ENCODE peak calls at places on chromosomes 7 and 10, in nine cellular contexts. One of them, this sample, is unnamed.

GRCh38 chr10:122348951-122349361 is 25.6 kb upstream of the PLEKHA1 start:
- DNase-seq in tibial nerve: no peak
- DNase-seq in adrenal gland: no peak
- DNase-seq in GM12891: no peak
- DNase-seq in IMR-90: no peak
- DNase-seq in right lobe of liver: no peak
- DNase-seq in breast epithelium: no peak
- DNase-seq in gastrocnemius medialis: no peak
- DNase-seq in HCT116: no peak
- DNase-seq in this sample: no peak

GRCh38 chr10:30893208-30893607 is 138.5 kb downstream of the ZNF438 start:
- DNase-seq in HCT116: no peak
- DNase-seq in breast epithelium: no peak
- DNase-seq in IMR-90: peak
- DNase-seq in gastrocnemius medialis: no peak
- DNase-seq in tibial nerve: no peak
- DNase-seq in right lobe of liver: no peak
- DNase-seq in adrenal gland: no peak
- DNase-seq in GM12891: no peak
- DNase-seq in this sample: no peak

GRCh38 chr10:119447421-119447820 is 95.1 kb downstream of the RGS10 start:
- DNase-seq in IMR-90: no peak
- DNase-seq in right lobe of liver: peak
- DNase-seq in HCT116: no peak
- DNase-seq in gastrocnemius medialis: no peak
- DNase-seq in breast epithelium: no peak
- DNase-seq in GM12891: no peak
- DNase-seq in tibial nerve: no peak
- DNase-seq in adrenal gland: no peak
- DNase-seq in this sample: no peak

GRCh38 chr10:122571892-122572291 is 11.3 kb downstream of the DMBT1 start:
- DNase-seq in GM12891: no peak
- DNase-seq in tibial nerve: no peak
- DNase-seq in HCT116: no peak
- DNase-seq in gastrocnemius medialis: no peak
- DNase-seq in right lobe of liver: no peak
- DNase-seq in adrenal gland: no peak
- DNase-seq in IMR-90: no peak
- DNase-seq in breast epithelium: no peak
- DNase-seq in this sample: no peak

GRCh38 chr10:2679646-2680045 is 387.7 kb upstream of the PFKP start:
- DNase-seq in right lobe of liver: no peak
- DNase-seq in gastrocnemius medialis: no peak
- DNase-seq in tibial nerve: no peak
- DNase-seq in GM12891: no peak
- DNase-seq in breast epithelium: no peak
- DNase-seq in HCT116: no peak
- DNase-seq in IMR-90: no peak
- DNase-seq in adrenal gland: no peak
- DNase-seq in this sample: no peak

GRCh38 chr10:3897156-3897555 is 112.1 kb upstream of the KLF6 start:
- DNase-seq in gastrocnemius medialis: no peak
- DNase-seq in adrenal gland: no peak
- DNase-seq in right lobe of liver: no peak
- DNase-seq in HCT116: no peak
- DNase-seq in IMR-90: peak
- DNase-seq in breast epithelium: no peak
- DNase-seq in tibial nerve: no peak
- DNase-seq in GM12891: no peak
- DNase-seq in this sample: no peak

GRCh38 chr7:159042084-159042483 is 102.6 kb downstream of the VIPR2 start:
- DNase-seq in adrenal gland: peak
- DNase-seq in tibial nerve: no peak
- DNase-seq in GM12891: no peak
- DNase-seq in right lobe of liver: no peak
- DNase-seq in HCT116: no peak
- DNase-seq in breast epithelium: no peak
- DNase-seq in gastrocnemius medialis: no peak
- DNase-seq in IMR-90: no peak
- DNase-seq in this sample: no peak

GRCh38 chr7:151088856-151089699 is 2.8 kb downstream of the AGAP3 start:
- DNase-seq in right lobe of liver: peak
- DNase-seq in tibial nerve: peak
- DNase-seq in gastrocnemius medialis: no peak
- DNase-seq in HCT116: no peak
- DNase-seq in IMR-90: peak
- DNase-seq in breast epithelium: peak
- DNase-seq in GM12891: no peak
- DNase-seq in adrenal gland: peak
- DNase-seq in this sample: no peak

GRCh38 chr10:32937824-32938482 is 20.1 kb downstream of the ITGB1 start:
- DNase-seq in gastrocnemius medialis: no peak
- DNase-seq in GM12891: no peak
- DNase-seq in IMR-90: peak
- DNase-seq in right lobe of liver: no peak
- DNase-seq in adrenal gland: no peak
- DNase-seq in HCT116: no peak
- DNase-seq in tibial nerve: no peak
- DNase-seq in breast epithelium: no peak
- DNase-seq in this sample: no peak

GRCh38 chr7:155813791-155814568 is 1.7 kb upstream of the SHH start:
- DNase-seq in right lobe of liver: no peak
- DNase-seq in HCT116: no peak
- DNase-seq in breast epithelium: no peak
- DNase-seq in adrenal gland: no peak
- DNase-seq in tibial nerve: no peak
- DNase-seq in gastrocnemius medialis: no peak
- DNase-seq in IMR-90: no peak
- DNase-seq in GM12891: no peak
- DNase-seq in this sample: no peak

GRCh38 chr7:148110097-148110868 is 480.3 kb upstream of the C7orf33 start:
- DNase-seq in gastrocnemius medialis: no peak
- DNase-seq in IMR-90: no peak
- DNase-seq in HCT116: no peak
- DNase-seq in adrenal gland: no peak
- DNase-seq in tibial nerve: no peak
- DNase-seq in GM12891: no peak
- DNase-seq in right lobe of liver: no peak
- DNase-seq in breast epithelium: no peak
- DNase-seq in this sample: no peak

GRCh38 chr7:132149801-132150310 is 426.4 kb downstream of the PLXNA4 start:
- DNase-seq in IMR-90: no peak
- DNase-seq in HCT116: no peak
- DNase-seq in right lobe of liver: no peak
- DNase-seq in breast epithelium: no peak
- DNase-seq in GM12891: no peak
- DNase-seq in adrenal gland: no peak
- DNase-seq in gastrocnemius medialis: no peak
- DNase-seq in tibial nerve: no peak
- DNase-seq in this sample: no peak

GRCh38 chr10:25017247-25017590 is 807 bp downstream of the THNSL1 start:
- DNase-seq in IMR-90: peak
- DNase-seq in breast epithelium: no peak
- DNase-seq in tibial nerve: no peak
- DNase-seq in HCT116: no peak
- DNase-seq in right lobe of liver: no peak
- DNase-seq in GM12891: peak
- DNase-seq in adrenal gland: peak
- DNase-seq in gastrocnemius medialis: no peak
- DNase-seq in this sample: no peak

GRCh38 chr10:15588635-15589081 is 131.1 kb downstream of the ITGA8 start:
- DNase-seq in IMR-90: no peak
- DNase-seq in right lobe of liver: no peak
- DNase-seq in GM12891: no peak
- DNase-seq in breast epithelium: no peak
- DNase-seq in HCT116: no peak
- DNase-seq in adrenal gland: no peak
- DNase-seq in tibial nerve: no peak
- DNase-seq in gastrocnemius medialis: no peak
- DNase-seq in this sample: no peak

DNA sequence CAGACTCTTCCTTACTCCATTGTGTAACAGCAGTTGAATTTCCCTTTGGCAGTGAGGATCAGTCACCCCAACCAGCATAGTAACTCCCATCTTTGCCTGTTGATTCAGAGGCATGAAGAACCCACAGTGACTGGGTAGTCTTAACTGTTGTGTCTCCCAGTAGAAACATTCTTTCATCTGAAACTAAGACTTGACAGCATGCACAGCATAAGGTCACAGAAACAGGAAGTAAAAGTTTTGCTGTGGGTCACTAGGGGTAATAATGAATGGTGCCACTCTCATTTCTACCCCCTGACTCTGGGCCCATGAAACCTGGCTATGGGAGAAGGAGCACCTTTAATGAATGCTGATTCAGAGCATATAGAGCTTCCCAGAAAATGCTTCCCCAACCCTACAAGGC is 8.3 kb upstream of the FRMPD2 start:
- DNase-seq in IMR-90: no peak
- DNase-seq in right lobe of liver: no peak
- DNase-seq in HCT116: no peak
- DNase-seq in GM12891: no peak
- DNase-seq in gastrocnemius medialis: no peak
- DNase-seq in breast epithelium: no peak
- DNase-seq in adrenal gland: no peak
- DNase-seq in tibial nerve: no peak
- DNase-seq in this sample: no peak
- TF ChIP-seq POLR2A in IMR-90: no peak
- TF ChIP-seq POLR2A in right lobe of liver: no peak
- TF ChIP-seq POLR2A in HCT116: no peak
- TF ChIP-seq POLR2A in GM12891: no peak
- TF ChIP-seq POLR2A in gastrocnemius medialis: no peak
- TF ChIP-seq POLR2A in breast epithelium: no peak
- TF ChIP-seq POLR2A in adrenal gland: no peak
- TF ChIP-seq POLR2A in tibial nerve: no peak
- TF ChIP-seq POLR2A in this sample: no peak

GRCh38 chr10:132001238-132001977 is 19.7 kb upstream of the BNIP3 start:
- DNase-seq in tibial nerve: no peak
- DNase-seq in breast epithelium: no peak
- DNase-seq in gastrocnemius medialis: no peak
- DNase-seq in GM12891: no peak
- DNase-seq in HCT116: no peak
- DNase-seq in right lobe of liver: no peak
- DNase-seq in adrenal gland: no peak
- DNase-seq in IMR-90: peak
- DNase-seq in this sample: no peak
- TF ChIP-seq POLR2A in tibial nerve: no peak
- TF ChIP-seq POLR2A in breast epithelium: no peak
- TF ChIP-seq POLR2A in gastrocnemius medialis: peak
- TF ChIP-seq POLR2A in GM12891: no peak
- TF ChIP-seq POLR2A in HCT116: no peak
- TF ChIP-seq POLR2A in right lobe of liver: no peak
- TF ChIP-seq POLR2A in adrenal gland: no peak
- TF ChIP-seq POLR2A in IMR-90: no peak
- TF ChIP-seq POLR2A in this sample: no peak

GRCh38 chr7:157339777-157340677 is 3.2 kb downstream of the DNAJB6 start:
- DNase-seq in tibial nerve: peak
- DNase-seq in breast epithelium: peak
- DNase-seq in right lobe of liver: peak
- DNase-seq in IMR-90: peak
- DNase-seq in GM12891: no peak
- DNase-seq in adrenal gland: peak
- DNase-seq in gastrocnemius medialis: no peak
- DNase-seq in HCT116: peak
- DNase-seq in this sample: no peak

GRCh38 chr7:157335256-157335655 is 1.5 kb upstream of the DNAJB6 start:
- DNase-seq in HCT116: no peak
- DNase-seq in gastrocnemius medialis: no peak
- DNase-seq in adrenal gland: no peak
- DNase-seq in GM12891: no peak
- DNase-seq in right lobe of liver: no peak
- DNase-seq in IMR-90: no peak
- DNase-seq in breast epithelium: no peak
- DNase-seq in tibial nerve: no peak
- DNase-seq in this sample: no peak

GRCh38 chr7:157335991-157336382 is 817 bp upstream of the DNAJB6 start:
- DNase-seq in right lobe of liver: peak
- DNase-seq in tibial nerve: no peak
- DNase-seq in IMR-90: no peak
- DNase-seq in HCT116: no peak
- DNase-seq in breast epithelium: no peak
- DNase-seq in gastrocnemius medialis: no peak
- DNase-seq in adrenal gland: peak
- DNase-seq in GM12891: no peak
- DNase-seq in this sample: no peak

GRCh38 chr7:157337316-157338149 is 729 bp downstream of the DNAJB6 start:
- DNase-seq in right lobe of liver: peak
- DNase-seq in adrenal gland: peak
- DNase-seq in GM12891: peak
- DNase-seq in tibial nerve: peak
- DNase-seq in breast epithelium: peak
- DNase-seq in gastrocnemius medialis: no peak
- DNase-seq in IMR-90: peak
- DNase-seq in HCT116: no peak
- DNase-seq in this sample: no peak

DNA sequence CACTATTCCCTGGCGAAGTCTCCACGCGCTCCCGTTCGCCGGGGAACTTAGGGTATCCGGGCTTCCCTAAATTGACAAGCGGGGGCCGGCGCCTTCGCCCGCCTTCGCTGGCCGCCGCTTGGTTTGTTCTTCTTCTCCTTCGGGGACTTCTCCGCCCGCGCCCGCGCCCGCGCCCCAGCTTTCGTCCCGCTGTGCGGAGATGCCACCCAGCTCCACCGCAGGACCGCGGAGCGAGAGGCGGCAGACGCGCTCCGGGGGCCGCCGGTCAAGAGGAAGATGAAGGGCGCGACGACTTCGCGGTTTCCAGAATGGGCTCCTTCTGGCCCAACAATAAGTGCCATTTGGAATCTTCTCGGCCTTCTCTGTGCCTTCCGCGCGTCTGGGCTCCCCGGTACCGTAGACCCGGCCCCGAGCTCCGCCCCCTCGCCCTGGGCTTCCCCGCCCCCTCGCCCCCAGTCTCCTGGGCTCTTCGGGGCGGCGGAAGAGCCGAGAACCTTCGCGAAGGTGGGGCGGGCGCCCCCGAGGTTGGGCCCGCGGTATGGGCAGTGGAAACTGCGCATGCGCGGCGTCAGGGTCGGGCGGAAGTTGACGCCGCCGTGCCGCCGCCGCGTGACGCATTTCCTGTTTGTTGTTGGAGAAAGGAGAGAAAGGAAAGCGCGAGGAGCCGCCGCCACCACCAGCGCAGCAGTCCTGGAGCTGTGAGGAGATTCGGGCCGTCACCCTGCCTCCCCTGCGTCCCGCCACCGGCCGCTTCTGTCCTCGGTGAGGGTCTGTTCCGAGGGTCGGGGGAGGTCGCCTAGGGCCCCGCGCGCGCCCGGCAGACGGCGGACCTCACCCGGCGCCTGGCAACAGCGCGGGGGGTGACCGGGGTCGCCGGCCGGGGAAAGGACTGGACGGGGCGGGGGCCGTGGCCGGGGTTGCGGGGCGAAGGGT is at the start of gene DNAJB6:
- DNase-seq in adrenal gland: peak
- DNase-seq in HCT116: peak
- DNase-seq in tibial nerve: peak
- DNase-seq in IMR-90: peak
- DNase-seq in gastrocnemius medialis: peak
- DNase-seq in GM12891: peak
- DNase-seq in breast epithelium: peak
- DNase-seq in right lobe of liver: peak
- DNase-seq in this sample: peak
- TF ChIP-seq POLR2A in adrenal gland: peak
- TF ChIP-seq POLR2A in HCT116: no peak
- TF ChIP-seq POLR2A in tibial nerve: peak
- TF ChIP-seq POLR2A in IMR-90: peak
- TF ChIP-seq POLR2A in gastrocnemius medialis: peak
- TF ChIP-seq POLR2A in GM12891: peak
- TF ChIP-seq POLR2A in breast epithelium: peak
- TF ChIP-seq POLR2A in right lobe of liver: peak
- TF ChIP-seq POLR2A in this sample: peak

GRCh38 chr10:35056686-35057085 is 33.5 kb downstream of the CUL2 start:
- DNase-seq in gastrocnemius medialis: no peak
- DNase-seq in tibial nerve: no peak
- DNase-seq in HCT116: no peak
- DNase-seq in adrenal gland: no peak
- DNase-seq in breast epithelium: no peak
- DNase-seq in GM12891: no peak
- DNase-seq in IMR-90: no peak
- DNase-seq in right lobe of liver: no peak
- DNase-seq in this sample: no peak
- TF ChIP-seq POLR2A in gastrocnemius medialis: no peak
- TF ChIP-seq POLR2A in tibial nerve: no peak
- TF ChIP-seq POLR2A in HCT116: no peak
- TF ChIP-seq POLR2A in adrenal gland: no peak
- TF ChIP-seq POLR2A in breast epithelium: no peak
- TF ChIP-seq POLR2A in GM12891: no peak
- TF ChIP-seq POLR2A in IMR-90: no peak
- TF ChIP-seq POLR2A in right lobe of liver: no peak
- TF ChIP-seq POLR2A in this sample: no peak

This sample was measured in H54.